ENCODE peak calls at places on chromosomes 3 and 15, in five cellular contexts. Q is HL-60, J is tibial nerve, V is transverse colon, H is astrocyte. Z is an unnamed sample.

GRCh38 chr3:196344663-196345062 is 6.5 kb upstream of the TM4SF19 start:
- DNase-seq in J (no peak), Q (no peak), H (no peak), V (no peak), Z (no peak)

GRCh38 chr3:43883729-43884396 is 193.1 kb downstream of the ABHD5 start:
- DNase-seq in H (no peak), Q (no peak), V (no peak), J (no peak), Z (no peak)

GRCh38 chr3:56124546-56124945 is 343.7 kb downstream of the ERC2 start:
- DNase-seq in V (no peak), J (no peak), Q (no peak), H (no peak), Z (no peak)

GRCh38 chr3:51970606-51971300 is 3.1 kb downstream of the ABHD14B start:
- DNase-seq in Q (no peak), V (peak; percentile 50), H (no peak), J (no peak), Z (no peak)

GRCh38 chr3:52143616-52144015 is 10.6 kb downstream of the POC1A start:
- DNase-seq in V (no peak), Q (no peak), H (no peak), J (no peak), Z (no peak)

GRCh38 chr3:196741401-196741761 is 1.7 kb downstream of the PAK2 start:
- DNase-seq in V (no peak), H (peak; percentile 7), Q (no peak), J (no peak), Z (no peak)

GRCh38 chr3:10357592-10358308 is 36.8 kb upstream of the SEC13 start:
- DNase-seq in V (no peak), H (peak; percentile 83), J (no peak), Q (peak; percentile 72), Z (peak; percentile 42)

GRCh38 chr3:9916346-9916733 is 558 bp upstream of the IL17RC start:
- DNase-seq in V (no peak), Q (no peak), J (no peak), H (no peak), Z (no peak)

GRCh38 chr15:50106438-50106837 is 12.6 kb downstream of the ATP8B4 start:
- DNase-seq in J (no peak), H (no peak), V (no peak), Q (no peak), Z (no peak)

GRCh38 chr15:28977377-28978010 is 91.7 kb downstream of the APBA2 start:
- DNase-seq in V (no peak), J (no peak), H (peak; percentile 98), Q (no peak), Z (no peak)

GRCh38 chr15:31104048-31104447 is 2.5 kb upstream of the TRPM1 start:
- DNase-seq in J (no peak), Q (no peak), V (no peak), H (no peak), Z (no peak)

GRCh38 chr3:185813205-185813604 is 11.6 kb downstream of the IGF2BP2 start:
- DNase-seq in J (no peak), H (no peak), Q (no peak), V (no peak), Z (no peak)
- H3K27ac ChIP-seq in J (peak overlapping the region; percentile 30), H (peak overlapping the region; percentile 59), Q (no peak overlapping the region), V (no peak overlapping the region), Z (no peak overlapping the region)

GRCh38 chr3:53696401-53697172 is 149.6 kb downstream of the CHDH start:
- DNase-seq in J (no peak), Q (peak; percentile 66), H (no peak), V (no peak), Z (no peak)
- TF ChIP-seq CTCF in J (no peak), Q (peak; percentile 2), H (no peak), V (no peak), Z (no peak)

GRCh38 chr15:72318408-72318942 is 1.5 kb downstream of the CELF6 start:
- DNase-seq in Q (no peak), J (no peak), V (no peak), H (no peak), Z (no peak)
- H3K27ac ChIP-seq in Q (no peak overlapping the region), J (no peak overlapping the region), V (no peak overlapping the region), H (no peak overlapping the region), Z (no peak overlapping the region)

GRCh38 chr15:35701402-35702046 is 155.6 kb upstream of the DPH6 start:
- DNase-seq in Q (no peak), H (no peak), V (no peak), J (no peak), Z (no peak)
- TF ChIP-seq CTCF in Q (no peak), H (no peak), V (no peak), J (no peak), Z (no peak)

GRCh38 chr15:85402195-85402921 is 22.0 kb downstream of the AKAP13 start:
- DNase-seq in V (no peak), J (no peak), Q (no peak), H (peak; percentile 87), Z (no peak)

GRCh38 chr15:85403745-85404144 is 23.3 kb downstream of the AKAP13 start:
- DNase-seq in Q (no peak), H (peak; percentile 40), J (no peak), V (no peak), Z (no peak)

GRCh38 chr15:85398822-85399221 is 18.4 kb downstream of the AKAP13 start:
- DNase-seq in V (no peak), J (no peak), H (no peak), Q (no peak), Z (no peak)

GRCh38 chr15:85399627-85400026 is 19.2 kb downstream of the AKAP13 start:
- DNase-seq in Q (no peak), V (no peak), J (no peak), H (no peak), Z (no peak)

DNA sequence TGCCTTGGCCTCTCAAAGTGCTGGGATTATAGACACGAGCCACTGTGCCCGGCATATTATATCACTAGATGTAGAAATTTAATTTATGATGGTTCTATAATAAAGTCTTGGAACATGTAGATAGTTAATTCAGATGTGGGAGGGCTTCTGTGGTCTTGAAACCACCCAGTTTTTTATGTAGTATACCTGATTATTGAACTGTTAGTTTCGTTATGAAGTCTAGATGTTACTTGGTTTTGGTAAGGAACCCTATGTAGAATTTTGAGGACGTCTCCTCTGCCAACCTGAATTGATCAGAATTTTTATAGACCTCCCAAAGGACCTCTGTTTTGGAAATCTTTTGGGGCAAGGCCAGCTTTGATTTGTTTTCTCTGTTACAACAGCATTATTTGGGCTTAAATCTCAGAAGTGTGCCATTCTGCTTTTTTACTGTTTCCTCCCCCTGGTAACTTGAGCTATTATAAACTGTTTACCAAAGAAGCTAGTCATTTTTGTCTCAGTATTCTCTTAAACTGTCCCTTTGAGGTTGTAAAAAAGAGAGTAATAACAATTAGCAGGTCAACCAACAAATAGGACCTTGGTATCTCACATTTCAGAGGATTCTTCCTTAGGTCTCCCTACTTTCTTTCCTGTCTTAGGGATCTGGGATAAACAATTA is 20.8 kb downstream of the AKAP13 start:
- DNase-seq in H (no peak), V (no peak), Q (no peak), J (no peak), Z (no peak)
- H3K27ac ChIP-seq in H (no peak overlapping the region), V (no peak overlapping the region), Q (no peak overlapping the region), J (peak overlapping the region; percentile 5), Z (peak overlapping the region; percentile 48)

GRCh38 chr15:60212536-60212935 is 185.2 kb downstream of the ANXA2 start:
- DNase-seq in H (no peak), Q (no peak), J (no peak), V (no peak), Z (no peak)
- TF ChIP-seq CTCF in H (no peak), Q (no peak), J (no peak), V (no peak), Z (no peak)

DNA sequence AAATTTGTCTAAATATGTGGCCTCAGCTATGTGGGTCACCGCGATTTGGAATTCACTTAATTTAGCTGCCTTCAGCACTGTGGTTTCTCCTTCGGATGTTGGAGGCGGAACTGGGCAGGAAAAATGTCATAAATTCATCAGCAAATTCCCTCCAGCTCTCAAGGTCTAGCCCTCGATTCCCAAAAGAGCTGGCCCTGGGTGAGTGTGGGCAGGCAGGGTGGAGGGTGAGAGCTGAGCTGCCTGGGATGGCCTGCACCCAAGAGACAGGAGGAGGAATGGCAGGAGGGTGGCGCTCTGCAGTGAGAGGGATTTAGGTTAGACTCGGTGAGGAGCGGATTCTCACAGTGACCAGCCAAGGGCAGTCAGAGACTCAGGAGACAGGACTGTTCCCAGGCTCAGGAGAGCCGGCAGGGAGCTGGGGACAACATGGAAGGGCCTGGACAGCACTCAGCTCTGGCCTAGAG is 57.1 kb downstream of the FEM1B start:
- DNase-seq in H (peak; percentile 89), Q (no peak), J (no peak), V (no peak), Z (no peak)
- H3K27ac ChIP-seq in H (peak overlapping the region; percentile 42), Q (no peak overlapping the region), J (peak overlapping the region; percentile 56), V (no peak overlapping the region), Z (no peak overlapping the region)

DNA sequence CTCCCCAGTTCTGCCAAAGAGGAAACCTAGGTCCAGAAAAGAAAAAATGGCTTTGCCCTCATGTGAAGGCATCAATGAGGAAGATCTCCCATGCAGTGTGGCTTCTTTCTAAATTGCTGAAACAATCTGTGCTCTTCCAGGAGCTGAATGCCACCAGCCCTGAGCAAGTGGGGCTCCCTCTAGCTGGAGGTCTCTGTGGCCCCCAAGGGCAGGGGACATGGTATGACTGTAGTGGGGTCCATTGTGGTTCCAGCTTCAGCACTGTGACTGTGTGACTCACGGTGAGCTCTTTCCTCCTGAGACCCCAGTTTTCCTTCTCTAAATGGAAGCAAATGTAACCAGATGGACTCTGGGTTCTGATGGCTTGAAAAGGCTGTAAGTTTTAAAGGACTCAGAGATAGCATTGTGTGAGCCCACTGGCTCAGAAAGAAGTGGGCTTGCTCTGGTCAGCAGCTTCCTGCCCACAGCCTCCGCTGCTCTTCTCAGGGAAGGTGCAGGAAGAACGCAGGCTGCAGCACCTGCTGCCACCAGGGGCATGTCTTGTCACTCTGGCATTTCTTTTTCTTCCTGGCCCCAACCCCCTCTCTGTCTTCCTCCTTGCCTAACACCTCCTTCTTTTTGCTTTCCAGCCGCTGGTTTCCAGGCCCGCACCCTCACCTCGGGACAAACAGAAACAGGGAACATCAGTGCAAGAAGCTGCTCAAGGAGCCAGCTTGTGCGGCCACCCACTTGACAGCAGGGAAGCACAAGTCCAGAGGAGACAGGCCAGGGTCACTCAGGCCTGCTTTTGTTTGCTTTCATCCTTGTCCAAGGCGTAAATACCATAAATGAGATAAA is 5.8 kb upstream of the CXCR6 start:
- DNase-seq in V (no peak), Q (no peak), J (no peak), H (no peak), Z (no peak)
- TF ChIP-seq CTCF in V (no peak), Q (no peak), J (no peak), H (no peak), Z (no peak)

GRCh38 chr15:91022832-91023129 is 387 bp upstream of the VPS33B start:
- DNase-seq in Q (no peak), J (no peak), H (no peak), V (no peak), Z (no peak)

GRCh38 chr15:91018178-91018577 is 4.2 kb downstream of the VPS33B start:
- DNase-seq in V (no peak), H (no peak), J (no peak), Q (no peak), Z (no peak)

GRCh38 chr15:91021516-91022074 is 799 bp downstream of the VPS33B start:
- DNase-seq in V (no peak), Q (no peak), H (peak; percentile 4), J (no peak), Z (no peak)

GRCh38 chr15:91023720-91024119 is 1.3 kb upstream of the VPS33B start:
- DNase-seq in V (no peak), H (no peak), J (no peak), Q (no peak), Z (no peak)

GRCh38 chr15:91022075-91022831 is at the start of gene VPS33B:
- DNase-seq in V (peak; percentile 90), J (peak; percentile 62), Q (peak; percentile 88), H (peak; percentile 81), Z (peak; percentile 83)
- H3K27ac ChIP-seq in V (peak within 1 kb of the TSS; percentile 74), J (peak within 1 kb of the TSS; percentile 85), Q (peak within 1 kb of the TSS; percentile 70), H (peak within 1 kb of the TSS; percentile 70), Z (peak within 1 kb of the TSS; percentile 51)

GRCh38 chr3:53841296-53841695 is 4.9 kb downstream of the CHDH start:
- DNase-seq in J (no peak), V (peak; percentile 57), Q (no peak), H (no peak), Z (no peak)
- TF ChIP-seq CTCF in J (no peak), V (peak; percentile 18), Q (no peak), H (no peak), Z (no peak)